ENCODE peak calls at places on chromosomes 1 and 21, in eight cellular contexts. J is spleen, H is HCT116, M is stomach, A is HepG2, P is transverse colon, Y is HL-60, E is sigmoid colon. D is an unnamed sample.

GRCh38 chr1:6864166-6864565 is 78.9 kb downstream of the CAMTA1 start:
- DNase-seq in P (no peak), Y (no peak), J (no peak), E (no peak), H (no peak), M (no peak), A (no peak), D (no peak)

GRCh38 chr21:46092026-46092764 is 5.7 kb upstream of the COL6A2 start:
- DNase-seq in A (no peak), E (peak; percentile 97), H (no peak), P (peak; percentile 64), M (peak; percentile 37), Y (no peak), J (no peak), D (peak; percentile 40)

GRCh38 chr1:156797212-156797871 is 19.3 kb downstream of the SH2D2A start:
- DNase-seq in Y (no peak), M (peak; percentile 33), H (peak; percentile 33), P (peak; percentile 50), E (no peak), J (no peak), A (peak; percentile 55), D (no peak)

GRCh38 chr1:103171041-103171590 is 62.8 kb upstream of the COL11A1 start:
- DNase-seq in H (no peak), E (no peak), M (no peak), J (no peak), P (no peak), A (no peak), Y (peak; percentile 14), D (no peak)

GRCh38 chr1:180930687-180931086 is 18.0 kb downstream of the KIAA1614 start:
- DNase-seq in M (no peak), Y (no peak), H (no peak), J (no peak), E (no peak), P (no peak), A (no peak), D (no peak)

GRCh38 chr1:217004776-217005436 is 281.7 kb upstream of the ESRRG start:
- DNase-seq in A (no peak), H (no peak), M (no peak), P (no peak), J (no peak), E (no peak), Y (no peak), D (no peak)

GRCh38 chr1:24643362-24644346 is 552 bp downstream of the SRRM1 start:
- DNase-seq in E (no peak), H (no peak), P (peak; percentile 44), J (peak; percentile 94), M (peak; percentile 39), A (no peak), Y (peak; percentile 66), D (no peak)

GRCh38 chr21:38330671-38331070 is 73.9 kb downstream of the KCNJ15 start:
- DNase-seq in Y (no peak), H (no peak), E (no peak), M (no peak), A (no peak), P (no peak), J (no peak), D (no peak)

GRCh38 chr1:53542551-53542950 is 83.4 kb downstream of the DMRTB1 start:
- DNase-seq in M (no peak), E (peak; percentile 57), Y (no peak), J (peak; percentile 51), P (no peak), A (no peak), H (no peak), D (no peak)

GRCh38 chr1:210291088-210291487 is 37.6 kb upstream of the HHAT start:
- DNase-seq in H (no peak), A (no peak), J (no peak), Y (no peak), M (no peak), P (no peak), E (no peak), D (no peak)

GRCh38 chr1:184994301-184994700 is 20.0 kb upstream of the NIBAN1 start:
- DNase-seq in M (no peak), P (no peak), J (no peak), Y (no peak), A (no peak), E (no peak), H (no peak), D (no peak)

GRCh38 chr1:112849967-112850641 is 105.9 kb downstream of the SLC16A1 start:
- DNase-seq in J (no peak), P (no peak), E (peak; percentile 55), H (no peak), M (no peak), A (no peak), Y (no peak), D (no peak)

GRCh38 chr1:1391225-1391624 is 7.9 kb downstream of the CCNL2 start:
- DNase-seq in J (no peak), E (no peak), A (no peak), Y (no peak), H (no peak), M (no peak), P (no peak), D (no peak)

DNA sequence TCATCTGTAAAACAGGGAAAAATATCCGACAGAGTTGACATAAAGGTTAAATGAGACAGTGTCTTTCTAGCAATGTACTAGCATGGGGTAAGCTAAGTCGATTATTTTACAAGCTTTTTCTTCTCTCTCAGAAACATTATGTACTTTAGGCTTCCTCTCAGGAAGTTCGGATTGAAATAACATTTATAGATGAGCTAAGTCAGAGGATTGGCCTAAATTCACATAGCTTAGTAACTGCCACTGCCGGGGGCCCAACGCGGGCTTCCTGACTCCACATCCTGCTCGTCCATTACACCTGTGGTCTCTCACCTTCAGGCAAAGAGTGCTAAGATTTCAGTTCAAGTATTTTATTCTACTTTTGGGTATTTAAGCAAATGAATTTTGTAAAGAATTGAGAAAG is 462.3 kb upstream of the NFIA start:
- DNase-seq in A (no peak), H (no peak), Y (no peak), E (no peak), P (no peak), J (no peak), M (no peak), D (no peak)
- TF ChIP-seq POLR2AphosphoS5 in A (no peak), H (no peak), Y (no peak), E (no peak), P (no peak), J (no peak), M (no peak), D (no peak)

DNA sequence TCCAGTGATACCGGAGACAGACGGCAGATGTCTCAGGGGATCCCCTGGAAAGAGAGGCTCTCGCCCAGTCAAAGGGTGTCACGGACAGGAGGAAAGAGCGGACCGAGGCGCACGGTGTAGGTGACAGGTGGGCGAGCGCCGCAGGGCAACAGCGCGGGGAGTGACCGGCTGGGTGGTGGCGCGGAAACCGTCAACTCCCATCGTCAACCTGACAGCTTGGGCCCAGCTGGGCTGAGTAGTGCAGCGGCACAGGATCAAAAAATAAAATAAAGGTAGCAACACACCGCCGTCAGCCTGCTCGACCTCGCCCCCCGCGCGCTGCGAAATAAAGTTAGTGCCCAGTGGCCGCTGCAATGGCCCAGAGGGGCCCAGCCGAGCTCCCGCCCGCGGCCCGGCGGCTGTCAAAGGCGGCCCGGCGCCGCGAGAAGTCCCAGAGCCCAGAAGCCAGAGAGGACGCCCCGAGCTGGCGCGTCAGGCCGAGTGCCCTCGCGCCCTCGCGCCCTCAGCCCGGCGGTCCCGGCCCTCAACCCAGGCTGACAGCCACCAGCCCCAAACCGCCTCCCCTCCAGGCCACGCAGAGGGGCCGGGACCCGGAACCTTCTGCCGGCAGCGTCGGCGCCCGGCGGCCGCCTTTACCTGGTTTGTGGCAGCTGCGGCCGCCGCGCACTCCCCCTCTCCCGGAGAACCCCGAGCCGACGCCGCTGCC is at the start of gene LYST:
- DNase-seq in J (peak; percentile 93), M (peak; percentile 49), E (peak; percentile 79), H (no peak), A (peak; percentile 51), P (peak; percentile 67), Y (no peak), D (no peak)
- TF ChIP-seq CTCF in J (no peak), M (no peak), E (peak; percentile 0), H (peak; percentile 47), A (peak; percentile 67), P (peak; percentile 60), Y (no peak), D (peak; percentile 68)

GRCh38 chr21:32021319-32022027 is 148.7 kb downstream of the HUNK start:
- DNase-seq in M (peak; percentile 92), P (peak; percentile 54), E (peak; percentile 63), J (no peak), Y (no peak), A (no peak), H (no peak), D (peak; percentile 86)

GRCh38 chr21:32018381-32018780 is 145.6 kb downstream of the HUNK start:
- DNase-seq in M (no peak), P (no peak), H (no peak), J (no peak), A (peak; percentile 25), E (no peak), Y (no peak), D (no peak)

GRCh38 chr21:32020551-32020950 is 147.7 kb downstream of the HUNK start:
- DNase-seq in Y (no peak), P (no peak), J (no peak), M (no peak), H (no peak), E (no peak), A (no peak), D (no peak)

DNA sequence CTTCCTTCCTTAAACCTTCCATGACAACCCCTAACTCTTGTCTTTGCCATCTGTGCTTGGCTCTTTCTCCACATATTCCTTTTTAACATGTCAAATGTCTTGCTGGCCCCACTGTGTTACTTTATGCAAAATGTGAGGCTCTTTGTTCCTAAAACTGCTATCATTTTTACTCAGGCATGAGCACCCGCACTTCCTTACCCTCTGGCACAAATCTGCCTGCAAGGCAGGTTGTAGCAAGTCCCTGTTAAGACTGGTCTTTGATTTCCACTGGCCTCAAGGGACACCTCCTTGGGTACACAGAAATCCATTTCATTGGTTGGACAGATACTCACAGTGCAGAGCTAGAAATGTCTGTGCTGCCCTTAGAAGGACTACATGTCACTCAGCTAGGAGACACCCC is 142.9 kb downstream of the HUNK start:
- DNase-seq in E (no peak), H (no peak), A (no peak), Y (no peak), M (no peak), J (no peak), P (no peak), D (no peak)
- TF ChIP-seq POLR2AphosphoS5 in E (no peak), H (no peak), A (no peak), Y (no peak), M (no peak), J (no peak), P (no peak), D (no peak)

DNA sequence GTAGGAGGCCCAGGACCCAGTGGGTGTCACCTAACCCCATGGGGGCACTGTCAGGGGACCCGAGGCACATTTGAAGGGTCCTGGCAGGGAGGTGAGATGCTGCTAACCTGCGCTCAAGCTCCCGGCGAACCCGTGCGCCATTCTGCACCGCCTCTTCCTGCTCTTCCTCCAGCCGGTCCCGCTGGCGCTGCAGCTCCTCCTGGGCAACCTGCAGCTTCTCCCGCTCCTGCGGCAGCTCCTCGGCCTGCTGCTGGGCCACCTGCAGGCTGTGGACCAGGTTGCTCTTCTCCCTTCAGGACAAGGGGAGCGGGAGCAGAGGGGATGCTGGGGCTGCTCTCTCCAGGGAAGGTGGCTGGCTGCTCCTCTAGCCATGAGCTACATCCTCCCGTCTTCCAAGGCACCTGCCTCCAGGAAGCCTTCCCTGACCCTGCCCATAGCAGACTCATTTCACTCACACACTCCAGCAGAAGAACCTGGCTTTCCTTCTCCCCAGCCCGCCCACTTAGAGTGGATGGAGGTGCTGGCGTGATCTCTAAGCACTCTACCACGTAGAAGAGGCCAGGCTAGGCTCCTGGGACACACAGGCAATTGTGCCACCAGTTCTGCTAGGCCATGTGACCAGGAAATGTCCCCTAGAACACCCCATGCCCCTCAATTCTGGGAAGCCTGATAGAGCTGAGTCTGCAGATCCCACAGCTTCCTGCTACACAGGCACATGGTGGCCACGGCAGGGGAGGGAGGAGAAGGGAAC is 15.2 kb upstream of the NBPF1 start:
- DNase-seq in M (peak; percentile 31), E (peak; percentile 79), J (peak; percentile 83), P (peak; percentile 19), Y (no peak), A (no peak), H (no peak), D (peak; percentile 51)
- TF ChIP-seq CTCF in M (no peak), E (no peak), J (no peak), P (no peak), Y (no peak), A (no peak), H (no peak), D (no peak)

D was measured in breast epithelium.